ENCODE peak calls at places on chromosome 13, in four cellular contexts. V is spleen, P is esophagus squamous epithelium, F is body of pancreas. D is an unnamed sample.
A peak's percentile ranks its signal among the peaks of the same experiment; 100 is the strongest.

GRCh38 chr13:71712988-71713653 is 153.9 kb downstream of the DACH1 start:
- DNase-seq in V (no peak), P (no peak), F (no peak), D (no peak)

GRCh38 chr13:77448689-77449088 is 86.8 kb upstream of the SCEL start:
- DNase-seq in V (no peak), P (no peak), F (peak; percentile 16), D (no peak)

GRCh38 chr13:99486996-99487395 is 14.3 kb upstream of the TM9SF2 start:
- DNase-seq in V (no peak), P (no peak), F (no peak), D (no peak)

GRCh38 chr13:32035701-32036100 is 4.1 kb downstream of the FRY start:
- DNase-seq in V (no peak), P (no peak), F (no peak), D (no peak)

GRCh38 chr13:40031031-40031430 is 375.6 kb downstream of the COG6 start:
- DNase-seq in V (no peak), P (no peak), F (no peak), D (no peak)

GRCh38 chr13:89704040-89704439 is 1643.4 kb upstream of the MIR17HG start:
- DNase-seq in V (no peak), P (no peak), F (no peak), D (no peak)

GRCh38 chr13:27189192-27189591 is 17.6 kb upstream of the USP12 start:
- DNase-seq in V (no peak), P (no peak), F (no peak), D (no peak)

GRCh38 chr13:50334944-50335343 is 319.7 kb downstream of the KCNRG start:
- DNase-seq in V (no peak), P (no peak), F (no peak), D (no peak)

GRCh38 chr13:54536112-54536511 is 1507.5 kb downstream of the OLFM4 start:
- DNase-seq in V (no peak), P (no peak), F (peak; percentile 3), D (no peak)

GRCh38 chr13:110346661-110347067 is 39.6 kb downstream of the COL4A2 start:
- DNase-seq in V (no peak), P (no peak), F (no peak), D (peak; percentile 83)

GRCh38 chr13:49240017-49240416 is 7.7 kb upstream of the CDADC1 start:
- DNase-seq in V (no peak), P (no peak), F (peak; percentile 16), D (no peak)

GRCh38 chr13:36057041-36057440 is 74.1 kb downstream of the DCLK1 start:
- DNase-seq in V (no peak), P (no peak), F (no peak), D (no peak)

GRCh38 chr13:79659161-79659560 is 178.2 kb downstream of the NDFIP2 start:
- DNase-seq in V (no peak), P (no peak), F (peak; percentile 24), D (peak; percentile 26)

GRCh38 chr13:26406791-26407190 is 150.7 kb upstream of the WASF3 start:
- DNase-seq in V (no peak), P (no peak), F (no peak), D (no peak)

GRCh38 chr13:111184685-111185401 is 69.7 kb downstream of the ARHGEF7 start:
- DNase-seq in V (peak; percentile 92), P (no peak), F (no peak), D (no peak)

GRCh38 chr13:26483546-26483945 is 73.9 kb upstream of the WASF3 start:
- DNase-seq in V (no peak), P (no peak), F (no peak), D (peak; percentile 53)

GRCh38 chr13:25118371-25118770 is 22.4 kb downstream of the PABPC3 start:
- DNase-seq in V (no peak), P (no peak), F (no peak), D (no peak)

GRCh38 chr13:97125051-97125809 is 96.9 kb upstream of the MBNL2 start:
- DNase-seq in V (no peak), P (no peak), F (peak; percentile 54), D (peak; percentile 89)

GRCh38 chr13:45773236-45773635 is 71.1 kb downstream of the CBY2 start:
- DNase-seq in V (no peak), P (no peak), F (no peak), D (no peak)

GRCh38 chr13:86684402-86684801 is 885.2 kb upstream of the SLITRK6 start:
- DNase-seq in V (no peak), P (no peak), F (no peak), D (no peak)

GRCh38 chr13:113897161-113897560 is 33.3 kb upstream of the GAS6 start:
- DNase-seq in V (no peak), P (no peak), F (no peak), D (no peak)

GRCh38 chr13:40102854-40103253 is 447.4 kb downstream of the COG6 start:
- DNase-seq in V (no peak), P (no peak), F (no peak), D (no peak)

GRCh38 chr13:44148159-44148929 is 225.3 kb upstream of the SERP2 start:
- DNase-seq in V (no peak), P (no peak), F (no peak), D (no peak)

GRCh38 chr13:111228262-111229144 is 91.9 kb upstream of the TEX29 start:
- DNase-seq in V (no peak), P (no peak), F (peak; percentile 35), D (no peak)

GRCh38 chr13:53064721-53065120 is 36.1 kb downstream of the OLFM4 start:
- DNase-seq in V (no peak), P (no peak), F (peak; percentile 83), D (no peak)

GRCh38 chr13:67369895-67370660 is 139.9 kb upstream of the PCDH9 start:
- DNase-seq in V (no peak), P (no peak), F (no peak), D (no peak)

GRCh38 chr13:100493418-100493817 is 95.2 kb downstream of the GGACT start:
- DNase-seq in V (no peak), P (no peak), F (peak; percentile 8), D (no peak)

GRCh38 chr13:52085416-52085815 is 43.5 kb downstream of the NEK5 start:
- DNase-seq in V (no peak), P (no peak), F (no peak), D (no peak)

GRCh38 chr13:32537580-32538233 is 888 bp downstream of the N4BP2L2 start:
- DNase-seq in V (peak; percentile 86), P (no peak), F (peak; percentile 7), D (peak; percentile 86)

GRCh38 chr13:99308481-99309087 is 1.4 kb upstream of the GPR183 start:
- DNase-seq in V (no peak), P (no peak), F (no peak), D (no peak)

GRCh38 chr13:65336916-65337315 is 1893.2 kb downstream of the PCDH9 start:
- DNase-seq in V (no peak), P (no peak), F (no peak), D (no peak)

GRCh38 chr13:50448535-50448981 is 394.9 kb downstream of the DLEU7 start:
- DNase-seq in V (no peak), P (no peak), F (no peak), D (no peak)

GRCh38 chr13:20191902-20192469 is 752 bp downstream of the GJB2 start:
- DNase-seq in V (no peak), P (no peak), F (peak; percentile 49), D (peak; percentile 83)

GRCh38 chr13:84571264-84571663 is 689.0 kb upstream of the SLITRK1 start:
- DNase-seq in V (no peak), P (no peak), F (no peak), D (no peak)

GRCh38 chr13:47480121-47480520 is 521.0 kb downstream of the SUCLA2 start:
- DNase-seq in V (no peak), P (no peak), F (no peak), D (no peak)

GRCh38 chr13:111017755-111018487 is 97.2 kb upstream of the ARHGEF7 start:
- DNase-seq in V (no peak), P (no peak), F (no peak), D (no peak)

GRCh38 chr13:114124921-114125320 is 7.5 kb downstream of the RASA3 start:
- DNase-seq in V (no peak), P (no peak), F (no peak), D (no peak)

GRCh38 chr13:106034201-106034600 is 501.3 kb downstream of the EFNB2 start:
- DNase-seq in V (no peak), P (no peak), F (no peak), D (no peak)

GRCh38 chr13:94119360-94119936 is 360.0 kb downstream of the DCT start:
- DNase-seq in V (peak; percentile 44), P (no peak), F (peak; percentile 64), D (no peak)
- TF ChIP-seq POLR2A in V (no peak), P (no peak), F (no peak), D (no peak)

GRCh38 chr13:21232599-21232998 is 56.1 kb downstream of the MRPL57 start:
- DNase-seq in V (no peak), P (no peak), F (no peak), D (no peak)
- H3K4me3 ChIP-seq in V (no peak overlapping the region), P (no peak overlapping the region), F (no peak overlapping the region), D (no peak overlapping the region)

GRCh38 chr13:92354583-92354982 is 872.0 kb upstream of the GPC6 start:
- DNase-seq in V (no peak), P (no peak), F (no peak), D (no peak)

GRCh38 chr13:92355213-92355612 is 871.4 kb upstream of the GPC6 start:
- DNase-seq in V (no peak), P (no peak), F (peak; percentile 10), D (no peak)
- TF ChIP-seq CTCF in V (no peak), P (no peak), F (peak; percentile 42), D (no peak)

GRCh38 chr13:33541962-33542308 is 256.4 kb upstream of the STARD13 start:
- DNase-seq in V (no peak), P (no peak), F (no peak), D (no peak)
- TF ChIP-seq POLR2A in V (no peak), P (no peak), F (no peak), D (no peak)

GRCh38 chr13:78603240-78603947 is at the start of gene POU4F1:
- DNase-seq in V (peak; percentile 85), P (no peak), F (peak; percentile 25), D (no peak)
- H3K4me3 ChIP-seq in V (peak within 1 kb of the TSS; percentile 74), P (peak within 1 kb of the TSS; percentile 46), F (no peak within 1 kb of the TSS), D (peak within 1 kb of the TSS; percentile 16)

GRCh38 chr13:43132228-43132627 is 108.8 kb downstream of the DNAJC15 start:
- DNase-seq in V (no peak), P (no peak), F (peak; percentile 32), D (no peak)
- TF ChIP-seq CTCF in V (no peak), P (no peak), F (peak; percentile 59), D (no peak)

D was measured in lower leg skin.